ENCODE peak calls at places on chromosomes 16 and 17, in five cellular contexts. L, W, B, V and Y are unnamed samples.

GRCh38 chr16:86396918-86397317 is 113.4 kb upstream of the FOXF1 start:
- DNase-seq in W (no peak), V (no peak), L (no peak), B (no peak), Y (no peak)

GRCh38 chr16:88606146-88606757 is 32.1 kb upstream of the IL17C start:
- DNase-seq in W (no peak), B (no peak), L (no peak), V (no peak), Y (no peak)

GRCh38 chr17:50420419-50421112 is 5.5 kb upstream of the ACSF2 start:
- DNase-seq in W (no peak), L (no peak), V (no peak), B (no peak), Y (no peak)

GRCh38 chr17:44529864-44530263 is 26.7 kb upstream of the GPATCH8 start:
- DNase-seq in L (no peak), V (no peak), W (no peak), B (no peak), Y (no peak)

GRCh38 chr16:8866118-8866883 is 2.5 kb downstream of the CARHSP1 start:
- DNase-seq in V (no peak), W (no peak), B (no peak), L (peak), Y (no peak)

GRCh38 chr17:75689441-75689873 is 22.3 kb downstream of the SAP30BP start:
- DNase-seq in W (no peak), V (no peak), L (no peak), B (no peak), Y (peak)

GRCh38 chr17:7060165-7060890 is 16.4 kb upstream of the SLC16A11 start:
- DNase-seq in V (peak), B (no peak), L (no peak), W (no peak), Y (no peak)

GRCh38 chr17:78379134-78379497 is 667 bp downstream of the PGS1 start:
- DNase-seq in W (no peak), B (no peak), V (no peak), L (no peak), Y (no peak)

GRCh38 chr17:5219536-5219935 is 15.1 kb downstream of the SCIMP start:
- DNase-seq in B (no peak), W (no peak), L (no peak), V (no peak), Y (no peak)

GRCh38 chr17:64008830-64009229 is 10.7 kb downstream of the PRR29 start:
- DNase-seq in B (no peak), V (no peak), W (no peak), L (no peak), Y (no peak)

GRCh38 chr16:77289331-77289809 is 90.2 kb downstream of the SYCE1L start:
- DNase-seq in B (no peak), V (no peak), W (no peak), L (no peak), Y (no peak)

GRCh38 chr16:53412549-53412948 is 21.7 kb upstream of the RBL2 start:
- DNase-seq in V (no peak), L (no peak), W (no peak), B (no peak), Y (no peak)

GRCh38 chr16:88662222-88662842 is 559 bp downstream of the MVD start:
- DNase-seq in W (no peak), B (no peak), V (no peak), L (no peak), Y (no peak)

GRCh38 chr16:15786501-15786900 is 70.3 kb downstream of the MYH11 start:
- DNase-seq in W (no peak), V (no peak), L (no peak), B (no peak), Y (no peak)

GRCh38 chr17:75755205-75755901 is 9.6 kb downstream of the GALK1 start:
- DNase-seq in W (no peak), L (peak), V (no peak), B (no peak), Y (no peak)

GRCh38 chr17:48547839-48548686 is 3.2 kb upstream of the HOXB2 start:
- DNase-seq in W (peak), V (no peak), L (no peak), B (no peak), Y (peak)

GRCh38 chr16:86343733-86344585 is 166.4 kb upstream of the FOXF1 start:
- DNase-seq in V (no peak), W (no peak), B (no peak), L (no peak), Y (no peak)